ENCODE peak calls at places on chromosomes 4 and X, in four cellular contexts. Q, H, D and W are unnamed samples.

GRCh38 chr4:23001478-23001877 is 308.7 kb downstream of the GBA3 start:
- DNase-seq in Q (no peak), H (no peak), D (no peak), W (no peak)

GRCh38 chr4:162853788-162854187 is 312.9 kb downstream of the NAF1 start:
- DNase-seq in Q (no peak), H (no peak), D (no peak), W (no peak)

GRCh38 chr4:48268956-48269860 is at the start of gene TEC:
- DNase-seq in Q (no peak), H (peak; percentile 51), D (no peak), W (peak; percentile 39)

GRCh38 chr4:113106076-113106475 is 56.6 kb downstream of the ANK2 start:
- DNase-seq in Q (no peak), H (no peak), D (no peak), W (no peak)

GRCh38 chrX:47366051-47366722 is 4.2 kb upstream of the ZNF157 start:
- DNase-seq in Q (peak; percentile 68), H (peak; percentile 79), D (no peak), W (peak; percentile 60)

GRCh38 chr4:181301735-181302380 is 941.3 kb upstream of the TENM3 start:
- DNase-seq in Q (no peak), H (no peak), D (no peak), W (no peak)

GRCh38 chr4:8350326-8350725 is 80.8 kb downstream of the HTRA3 start:
- DNase-seq in Q (no peak), H (no peak), D (peak; percentile 77), W (no peak)

GRCh38 chr4:160836431-160836830 is 1327.4 kb downstream of the FSTL5 start:
- DNase-seq in Q (no peak), H (no peak), D (no peak), W (no peak)

GRCh38 chr4:18322111-18322510 is 300.6 kb upstream of the LCORL start:
- DNase-seq in Q (no peak), H (no peak), D (no peak), W (no peak)

GRCh38 chrX:39855748-39856129 is 242.0 kb downstream of the BCOR start:
- DNase-seq in Q (no peak), H (peak; percentile 39), D (no peak), W (peak; percentile 76)

GRCh38 chr4:15853345-15853744 is 75.2 kb downstream of the CD38 start:
- DNase-seq in Q (no peak), H (no peak), D (no peak), W (no peak)

GRCh38 chr4:24754586-24754985 is 40.8 kb upstream of the SOD3 start:
- DNase-seq in Q (no peak), H (no peak), D (no peak), W (no peak)

GRCh38 chr4:85760521-85760920 is 285.6 kb downstream of the ARHGAP24 start:
- DNase-seq in Q (no peak), H (no peak), D (no peak), W (no peak)

GRCh38 chr4:3314706-3315260 is 22.0 kb downstream of the RGS12 start:
- DNase-seq in Q (no peak), H (no peak), D (no peak), W (peak; percentile 8)

GRCh38 chr4:140158234-140159030 is 4.4 kb upstream of the MAML3 start:
- DNase-seq in Q (no peak), H (no peak), D (no peak), W (no peak)

GRCh38 chr4:19381068-19381467 is 870.6 kb upstream of the SLIT2 start:
- DNase-seq in Q (no peak), H (no peak), D (no peak), W (no peak)

GRCh38 chr4:2290488-2290887 is 28.6 kb upstream of the MXD4 start:
- DNase-seq in Q (peak; percentile 13), H (no peak), D (no peak), W (no peak)

GRCh38 chr4:3286335-3287175 is 6.3 kb upstream of the RGS12 start:
- DNase-seq in Q (no peak), H (no peak), D (no peak), W (no peak)

GRCh38 chrX:3712080-3712869 is 1.2 kb downstream of the PRKX start:
- DNase-seq in Q (no peak), H (no peak), D (no peak), W (no peak)

GRCh38 chr4:156294577-156294976 is 340.9 kb upstream of the CTSO start:
- DNase-seq in Q (no peak), H (no peak), D (no peak), W (no peak)

GRCh38 chrX:150731795-150732194 is 38.6 kb downstream of the MTMR1 start:
- DNase-seq in Q (peak; percentile 20), H (no peak), D (no peak), W (no peak)

GRCh38 chr4:93994175-93994994 is 165.8 kb downstream of the ATOH1 start:
- DNase-seq in Q (no peak), H (no peak), D (no peak), W (no peak)

GRCh38 chrX:130109429-130110378 is 593 bp downstream of the ELF4 start:
- DNase-seq in Q (no peak), H (no peak), D (no peak), W (no peak)

GRCh38 chrX:44343412-44343942 is at the start of gene EFHC2:
- DNase-seq in Q (peak; percentile 58), H (peak; percentile 65), D (no peak), W (peak; percentile 62)

GRCh38 chrX:101390664-101391525 is at the start of gene RPL36A:
- DNase-seq in Q (peak; percentile 84), H (peak; percentile 72), D (no peak), W (peak; percentile 82)

GRCh38 chr4:1029536-1029935 is 18.1 kb downstream of the FGFRL1 start:
- DNase-seq in Q (no peak), H (no peak), D (no peak), W (no peak)

GRCh38 chrX:15430584-15430983 is 46.4 kb upstream of the VEGFD start:
- DNase-seq in Q (no peak), H (no peak), D (no peak), W (no peak)

GRCh38 chrX:12060489-12061260 is 77.6 kb upstream of the FRMPD4 start:
- DNase-seq in Q (no peak), H (no peak), D (no peak), W (no peak)

GRCh38 chr4:94127707-94128328 is 79.8 kb upstream of the SMARCAD1 start:
- DNase-seq in Q (no peak), H (no peak), D (no peak), W (no peak)

GRCh38 chr4:3643518-3644433 is 111.6 kb upstream of the LRPAP1 start:
- DNase-seq in Q (no peak), H (no peak), D (no peak), W (no peak)

GRCh38 chr4:8355864-8356565 is 84.5 kb downstream of the ACOX3 start:
- DNase-seq in Q (peak; percentile 12), H (no peak), D (no peak), W (no peak)

GRCh38 chr4:10096201-10096975 is 20.2 kb downstream of the WDR1 start:
- DNase-seq in Q (peak; percentile 60), H (peak; percentile 75), D (no peak), W (peak; percentile 76)

GRCh38 chr4:10098770-10099139 is 17.8 kb downstream of the WDR1 start:
- DNase-seq in Q (no peak), H (no peak), D (no peak), W (no peak)

GRCh38 chr4:10099521-10100325 is 16.9 kb downstream of the WDR1 start:
- DNase-seq in Q (no peak), H (peak; percentile 58), D (no peak), W (peak; percentile 61)

GRCh38 chr4:10096976-10097330 is 19.6 kb downstream of the WDR1 start:
- DNase-seq in Q (no peak), H (no peak), D (no peak), W (no peak)

GRCh38 chr4:10097906-10098769 is 18.5 kb downstream of the WDR1 start:
- DNase-seq in Q (no peak), H (no peak), D (no peak), W (no peak)
- H3K4me1 ChIP-seq in Q (peaks cover 33% of the 10 kb centered on the region), H (peaks cover 83% of the 10 kb centered on the region), D (peaks cover 95% of the 10 kb centered on the region), W (peaks cover 97% of the 10 kb centered on the region)

GRCh38 chrX:72307646-72308051 is 1.9 kb upstream of the CITED1 start:
- DNase-seq in Q (no peak), H (no peak), D (peak; percentile 7), W (no peak)

GRCh38 chrX:72309297-72310071 is 3.8 kb upstream of the CITED1 start:
- DNase-seq in Q (no peak), H (no peak), D (peak; percentile 52), W (no peak)

GRCh38 chrX:72306851-72307645 is 1.3 kb upstream of the CITED1 start:
- DNase-seq in Q (peak; percentile 39), H (no peak), D (peak; percentile 82), W (no peak)

GRCh38 chrX:72308566-72309296 is 3.0 kb upstream of the CITED1 start:
- DNase-seq in Q (peak; percentile 73), H (no peak), D (peak; percentile 74), W (no peak)

DNA sequence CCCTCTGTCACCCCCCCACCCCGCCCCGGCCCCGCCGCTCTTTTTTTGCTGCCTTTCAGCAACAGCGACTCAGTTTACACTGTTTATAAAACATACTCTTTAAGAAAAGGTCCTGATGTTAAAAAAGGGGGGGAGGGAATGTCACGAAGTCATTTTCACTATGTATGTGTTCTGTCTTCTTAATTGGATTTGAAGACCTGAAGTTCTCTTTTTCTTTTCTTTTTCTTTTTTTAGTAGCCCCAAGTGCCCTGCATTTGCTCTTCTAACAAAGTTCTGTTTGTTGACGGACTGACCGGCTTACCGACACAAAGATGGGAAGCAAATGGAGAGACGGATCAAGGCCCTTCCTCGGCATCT is 2.5 kb upstream of the CITED1 start:
- DNase-seq in Q (no peak), H (no peak), D (no peak), W (no peak)
- H3K4me3 ChIP-seq in Q (no peak overlapping the region), H (peak overlapping the region; percentile 39), D (peak overlapping the region; percentile 31), W (no peak overlapping the region)

GRCh38 chr4:17057035-17057434 is 158.6 kb upstream of the LDB2 start:
- DNase-seq in Q (no peak), H (no peak), D (no peak), W (no peak)

GRCh38 chr4:17063870-17064269 is 165.4 kb upstream of the LDB2 start:
- DNase-seq in Q (no peak), H (no peak), D (no peak), W (no peak)

GRCh38 chr4:17058506-17058905 is 160.1 kb upstream of the LDB2 start:
- DNase-seq in Q (peak; percentile 40), H (no peak), D (no peak), W (no peak)

GRCh38 chr4:17059192-17059634 is 160.8 kb upstream of the LDB2 start:
- DNase-seq in Q (peak; percentile 63), H (no peak), D (no peak), W (no peak)

GRCh38 chr4:17060230-17060629 is 161.8 kb upstream of the LDB2 start:
- DNase-seq in Q (no peak), H (no peak), D (no peak), W (no peak)
- H3K4me1 ChIP-seq in Q (no peaks in the 10 kb centered on the region), H (no peaks in the 10 kb centered on the region), D (peaks cover 24% of the 10 kb centered on the region), W (no peaks in the 10 kb centered on the region)

GRCh38 chrX:84118769-84119168 is 69.2 kb downstream of the RPS6KA6 start:
- DNase-seq in Q (no peak), H (no peak), D (no peak), W (no peak)

GRCh38 chrX:84123585-84123984 is 64.4 kb downstream of the RPS6KA6 start:
- DNase-seq in Q (no peak), H (no peak), D (no peak), W (no peak)

DNA sequence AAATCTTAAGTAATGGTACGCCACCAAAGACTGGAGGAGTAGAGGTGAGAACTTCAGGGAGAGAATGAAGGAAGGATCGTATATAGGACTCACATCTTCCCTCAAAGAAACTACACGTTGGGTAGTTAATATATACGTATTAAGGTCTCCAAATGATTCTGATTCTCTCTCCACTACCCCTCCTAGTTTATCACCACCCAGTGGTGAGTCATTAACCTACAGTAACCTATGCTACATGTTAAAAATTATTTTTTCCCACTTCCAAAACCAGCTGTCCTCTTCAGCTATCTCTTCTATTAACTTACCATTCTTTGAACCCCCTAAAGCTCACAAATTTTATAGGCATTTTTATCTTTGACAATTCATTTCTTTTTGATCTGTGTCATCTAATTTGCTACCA is 69.7 kb downstream of the RPS6KA6 start:
- DNase-seq in Q (no peak), H (no peak), D (no peak), W (no peak)
- H3K4me3 ChIP-seq in Q (no peak overlapping the region), H (no peak overlapping the region), D (no peak overlapping the region), W (no peak overlapping the region)